ENCODE peak calls at places on chromosomes 1 and 21, in five cellular contexts. One of them, this sample, is unnamed.

GRCh38 chr1:33974147-33974546 is 110.3 kb downstream of the HMGB4 start:
- DNase-seq in cardiac fibroblast: no peak
- DNase-seq in anterior cingulate cortex: no peak
- DNase-seq in LNCaP clone FGC: no peak
- DNase-seq in activated B cell treated with CpG ODN at 0.5 μM for 24 hours: no peak
- DNase-seq in this sample: no peak

GRCh38 chr1:53390261-53390660 is 62.4 kb upstream of the LRP8 start:
- DNase-seq in cardiac fibroblast: no peak
- DNase-seq in anterior cingulate cortex: no peak
- DNase-seq in LNCaP clone FGC: peak
- DNase-seq in activated B cell treated with CpG ODN at 0.5 μM for 24 hours: no peak
- DNase-seq in this sample: no peak

GRCh38 chr21:42121792-42122191 is 50.7 kb downstream of the UMODL1 start:
- DNase-seq in cardiac fibroblast: no peak
- DNase-seq in anterior cingulate cortex: no peak
- DNase-seq in LNCaP clone FGC: no peak
- DNase-seq in activated B cell treated with CpG ODN at 0.5 μM for 24 hours: no peak
- DNase-seq in this sample: no peak

GRCh38 chr21:26490771-26491170 is 82.3 kb downstream of the CYYR1 start:
- DNase-seq in cardiac fibroblast: peak
- DNase-seq in anterior cingulate cortex: no peak
- DNase-seq in LNCaP clone FGC: no peak
- DNase-seq in activated B cell treated with CpG ODN at 0.5 μM for 24 hours: no peak
- DNase-seq in this sample: no peak

GRCh38 chr1:21853130-21853424 is 41.0 kb downstream of the LDLRAD2 start:
- DNase-seq in cardiac fibroblast: no peak
- DNase-seq in anterior cingulate cortex: no peak
- DNase-seq in LNCaP clone FGC: no peak
- DNase-seq in activated B cell treated with CpG ODN at 0.5 μM for 24 hours: no peak
- DNase-seq in this sample: no peak

GRCh38 chr21:34649400-34649799 is 19.4 kb upstream of the CLIC6 start:
- DNase-seq in cardiac fibroblast: no peak
- DNase-seq in anterior cingulate cortex: no peak
- DNase-seq in LNCaP clone FGC: no peak
- DNase-seq in activated B cell treated with CpG ODN at 0.5 μM for 24 hours: no peak
- DNase-seq in this sample: no peak

GRCh38 chr21:19109694-19110093 is 706.1 kb upstream of the TMPRSS15 start:
- DNase-seq in cardiac fibroblast: no peak
- DNase-seq in anterior cingulate cortex: no peak
- DNase-seq in LNCaP clone FGC: no peak
- DNase-seq in activated B cell treated with CpG ODN at 0.5 μM for 24 hours: no peak
- DNase-seq in this sample: no peak

GRCh38 chr1:200380589-200381021 is 29.2 kb downstream of the ZNF281 start:
- DNase-seq in cardiac fibroblast: no peak
- DNase-seq in anterior cingulate cortex: no peak
- DNase-seq in LNCaP clone FGC: no peak
- DNase-seq in activated B cell treated with CpG ODN at 0.5 μM for 24 hours: no peak
- DNase-seq in this sample: no peak

GRCh38 chr1:16617101-16617727 is 3.9 kb upstream of the NBPF1 start:
- DNase-seq in cardiac fibroblast: no peak
- DNase-seq in anterior cingulate cortex: no peak
- DNase-seq in LNCaP clone FGC: no peak
- DNase-seq in activated B cell treated with CpG ODN at 0.5 μM for 24 hours: peak
- DNase-seq in this sample: no peak

GRCh38 chr21:45405271-45405818 is 380 bp downstream of the COL18A1 start:
- DNase-seq in cardiac fibroblast: peak
- DNase-seq in anterior cingulate cortex: no peak
- DNase-seq in LNCaP clone FGC: no peak
- DNase-seq in activated B cell treated with CpG ODN at 0.5 μM for 24 hours: peak
- DNase-seq in this sample: no peak

GRCh38 chr1:183385746-183386145 is 32.4 kb downstream of the NMNAT2 start:
- DNase-seq in cardiac fibroblast: no peak
- DNase-seq in anterior cingulate cortex: no peak
- DNase-seq in LNCaP clone FGC: no peak
- DNase-seq in activated B cell treated with CpG ODN at 0.5 μM for 24 hours: no peak
- DNase-seq in this sample: no peak

GRCh38 chr21:36134820-36135390 is at the start of gene CBR3:
- DNase-seq in cardiac fibroblast: peak
- DNase-seq in anterior cingulate cortex: no peak
- DNase-seq in LNCaP clone FGC: no peak
- DNase-seq in activated B cell treated with CpG ODN at 0.5 μM for 24 hours: peak
- DNase-seq in this sample: peak

GRCh38 chr1:195373831-195374230 is 1234.4 kb downstream of the KCNT2 start:
- DNase-seq in cardiac fibroblast: no peak
- DNase-seq in anterior cingulate cortex: no peak
- DNase-seq in LNCaP clone FGC: no peak
- DNase-seq in activated B cell treated with CpG ODN at 0.5 μM for 24 hours: no peak
- DNase-seq in this sample: no peak

GRCh38 chr1:226492738-226493137 is 55.8 kb upstream of the STUM start:
- DNase-seq in cardiac fibroblast: no peak
- DNase-seq in anterior cingulate cortex: no peak
- DNase-seq in LNCaP clone FGC: no peak
- DNase-seq in activated B cell treated with CpG ODN at 0.5 μM for 24 hours: no peak
- DNase-seq in this sample: no peak

GRCh38 chr1:156033011-156033410 is 12.3 kb upstream of the SSR2 start:
- DNase-seq in cardiac fibroblast: peak
- DNase-seq in anterior cingulate cortex: no peak
- DNase-seq in LNCaP clone FGC: no peak
- DNase-seq in activated B cell treated with CpG ODN at 0.5 μM for 24 hours: no peak
- DNase-seq in this sample: no peak

GRCh38 chr21:41360072-41360821 is 1.6 kb upstream of the MX2 start:
- DNase-seq in cardiac fibroblast: peak
- DNase-seq in anterior cingulate cortex: no peak
- DNase-seq in LNCaP clone FGC: peak
- DNase-seq in activated B cell treated with CpG ODN at 0.5 μM for 24 hours: no peak
- DNase-seq in this sample: no peak

GRCh38 chr1:60949154-60949825 is 133.1 kb upstream of the NFIA start:
- DNase-seq in cardiac fibroblast: no peak
- DNase-seq in anterior cingulate cortex: no peak
- DNase-seq in LNCaP clone FGC: no peak
- DNase-seq in activated B cell treated with CpG ODN at 0.5 μM for 24 hours: no peak
- DNase-seq in this sample: no peak

GRCh38 chr1:115710859-115711624 is 57.5 kb downstream of the CASQ2 start:
- DNase-seq in cardiac fibroblast: no peak
- DNase-seq in anterior cingulate cortex: no peak
- DNase-seq in LNCaP clone FGC: peak
- DNase-seq in activated B cell treated with CpG ODN at 0.5 μM for 24 hours: no peak
- DNase-seq in this sample: no peak

GRCh38 chr1:212621043-212621829 is 12.7 kb downstream of the ATF3 start:
- DNase-seq in cardiac fibroblast: no peak
- DNase-seq in anterior cingulate cortex: no peak
- DNase-seq in LNCaP clone FGC: no peak
- DNase-seq in activated B cell treated with CpG ODN at 0.5 μM for 24 hours: no peak
- DNase-seq in this sample: no peak

GRCh38 chr1:25885602-25886001 is 10.1 kb upstream of the PAQR7 start:
- DNase-seq in cardiac fibroblast: no peak
- DNase-seq in anterior cingulate cortex: no peak
- DNase-seq in LNCaP clone FGC: no peak
- DNase-seq in activated B cell treated with CpG ODN at 0.5 μM for 24 hours: no peak
- DNase-seq in this sample: no peak

GRCh38 chr1:221327954-221328353 is 413.9 kb downstream of the DUSP10 start:
- DNase-seq in cardiac fibroblast: peak
- DNase-seq in anterior cingulate cortex: no peak
- DNase-seq in LNCaP clone FGC: no peak
- DNase-seq in activated B cell treated with CpG ODN at 0.5 μM for 24 hours: no peak
- DNase-seq in this sample: no peak

GRCh38 chr1:4597020-4597419 is 57.4 kb upstream of the AJAP1 start:
- DNase-seq in cardiac fibroblast: no peak
- DNase-seq in anterior cingulate cortex: no peak
- DNase-seq in LNCaP clone FGC: peak
- DNase-seq in activated B cell treated with CpG ODN at 0.5 μM for 24 hours: no peak
- DNase-seq in this sample: no peak

GRCh38 chr21:42905195-42905594 is 12.1 kb downstream of the NDUFV3 start:
- DNase-seq in cardiac fibroblast: no peak
- DNase-seq in anterior cingulate cortex: no peak
- DNase-seq in LNCaP clone FGC: no peak
- DNase-seq in activated B cell treated with CpG ODN at 0.5 μM for 24 hours: no peak
- DNase-seq in this sample: no peak

GRCh38 chr1:29878501-29878900 is 642.2 kb downstream of the PTPRU start:
- DNase-seq in cardiac fibroblast: no peak
- DNase-seq in anterior cingulate cortex: no peak
- DNase-seq in LNCaP clone FGC: no peak
- DNase-seq in activated B cell treated with CpG ODN at 0.5 μM for 24 hours: no peak
- DNase-seq in this sample: no peak

GRCh38 chr21:31509108-31510017 is 150.1 kb upstream of the SOD1 start:
- DNase-seq in cardiac fibroblast: peak
- DNase-seq in anterior cingulate cortex: no peak
- DNase-seq in LNCaP clone FGC: no peak
- DNase-seq in activated B cell treated with CpG ODN at 0.5 μM for 24 hours: no peak
- DNase-seq in this sample: no peak

GRCh38 chr21:38766987-38767722 is 38.6 kb upstream of the ETS2 start:
- DNase-seq in cardiac fibroblast: no peak
- DNase-seq in anterior cingulate cortex: no peak
- DNase-seq in LNCaP clone FGC: no peak
- DNase-seq in activated B cell treated with CpG ODN at 0.5 μM for 24 hours: peak
- DNase-seq in this sample: no peak

GRCh38 chr1:53276153-53276901 is 38.0 kb upstream of the MAGOH start:
- DNase-seq in cardiac fibroblast: no peak
- DNase-seq in anterior cingulate cortex: no peak
- DNase-seq in LNCaP clone FGC: no peak
- DNase-seq in activated B cell treated with CpG ODN at 0.5 μM for 24 hours: no peak
- DNase-seq in this sample: no peak

GRCh38 chr1:30712583-30712982 is 10.8 kb downstream of the MATN1 start:
- DNase-seq in cardiac fibroblast: no peak
- DNase-seq in anterior cingulate cortex: no peak
- DNase-seq in LNCaP clone FGC: no peak
- DNase-seq in activated B cell treated with CpG ODN at 0.5 μM for 24 hours: no peak
- DNase-seq in this sample: no peak

GRCh38 chr1:202656057-202656456 is 54.2 kb downstream of the SYT2 start:
- DNase-seq in cardiac fibroblast: peak
- DNase-seq in anterior cingulate cortex: no peak
- DNase-seq in LNCaP clone FGC: no peak
- DNase-seq in activated B cell treated with CpG ODN at 0.5 μM for 24 hours: no peak
- DNase-seq in this sample: peak